ENCODE peak calls at places on chromosomes 2 and 18, in six cellular contexts. C, X, V, E, S and Y are unnamed samples.
A peak's percentile ranks its signal among the peaks of the same experiment; 100 is the strongest.

GRCh38 chr2:220948579-220948978 is 623.5 kb downstream of the EPHA4 start:
- DNase-seq in C (no peak), X (no peak), V (no peak), E (no peak), S (no peak), Y (no peak)

GRCh38 chr2:20092226-20092900 is 40.9 kb upstream of the LAPTM4A start:
- DNase-seq in C (no peak), X (no peak), V (no peak), E (no peak), S (no peak), Y (no peak)

GRCh38 chr2:172813314-172813888 is 77.8 kb downstream of the RAPGEF4 start:
- DNase-seq in C (no peak), X (peak; percentile 54), V (no peak), E (no peak), S (peak; percentile 30), Y (no peak)

GRCh38 chr18:78566065-78566464 is 413.6 kb upstream of the SALL3 start:
- DNase-seq in C (no peak), X (no peak), V (no peak), E (no peak), S (no peak), Y (no peak)

GRCh38 chr2:7792031-7792651 is 874.9 kb downstream of the RNF144A start:
- DNase-seq in C (no peak), X (no peak), V (no peak), E (no peak), S (peak; percentile 86), Y (no peak)

GRCh38 chr2:236731767-236732580 is 162.3 kb downstream of the ACKR3 start:
- DNase-seq in C (no peak), X (peak; percentile 67), V (peak; percentile 23), E (no peak), S (peak; percentile 31), Y (peak; percentile 25)

GRCh38 chr2:4693266-4693665 is 989.9 kb downstream of the DCDC2C start:
- DNase-seq in C (no peak), X (peak; percentile 15), V (peak; percentile 76), E (no peak), S (no peak), Y (no peak)

GRCh38 chr2:224754129-224754528 is 38.0 kb upstream of the CCDC195 start:
- DNase-seq in C (no peak), X (peak; percentile 90), V (no peak), E (no peak), S (no peak), Y (peak; percentile 48)

GRCh38 chr2:51971136-51971535 is 939.2 kb upstream of the NRXN1 start:
- DNase-seq in C (no peak), X (peak; percentile 41), V (no peak), E (no peak), S (no peak), Y (peak; percentile 4)

GRCh38 chr18:49898421-49898820 is 85.1 kb upstream of the ACAA2 start:
- DNase-seq in C (peak; percentile 92), X (peak; percentile 76), V (peak; percentile 66), E (peak; percentile 47), S (peak; percentile 67), Y (peak; percentile 57)

GRCh38 chr2:120691410-120691809 is 44.3 kb upstream of the GLI2 start:
- DNase-seq in C (no peak), X (no peak), V (no peak), E (no peak), S (no peak), Y (no peak)

GRCh38 chr2:231576465-231576864 is 16.2 kb upstream of the TEX44 start:
- DNase-seq in C (no peak), X (no peak), V (no peak), E (no peak), S (no peak), Y (no peak)

GRCh38 chr2:198374375-198375072 is 570.1 kb downstream of the PLCL1 start:
- DNase-seq in C (peak; percentile 29), X (peak; percentile 87), V (peak; percentile 48), E (peak; percentile 82), S (peak; percentile 48), Y (peak; percentile 44)

GRCh38 chr2:23426284-23426905 is 41.4 kb downstream of the KLHL29 start:
- DNase-seq in C (no peak), X (peak; percentile 88), V (no peak), E (no peak), S (no peak), Y (peak; percentile 74)

GRCh38 chr2:43576983-43577892 is 18.6 kb downstream of the THADA start:
- DNase-seq in C (peak; percentile 37), X (peak; percentile 84), V (peak; percentile 14), E (peak; percentile 65), S (peak; percentile 50), Y (peak; percentile 74)

GRCh38 chr2:183995632-183996031 is 602.7 kb upstream of the ZNF804A start:
- DNase-seq in C (no peak), X (no peak), V (peak; percentile 22), E (no peak), S (peak; percentile 63), Y (peak; percentile 79)

GRCh38 chr2:4053769-4054493 is 350.6 kb downstream of the DCDC2C start:
- DNase-seq in C (no peak), X (peak; percentile 4), V (peak; percentile 28), E (no peak), S (no peak), Y (no peak)

GRCh38 chr2:80863166-80863714 is 558.7 kb upstream of the LRRTM1 start:
- DNase-seq in C (no peak), X (no peak), V (no peak), E (peak; percentile 57), S (no peak), Y (no peak)

GRCh38 chr18:26003391-26003790 is 87.0 kb downstream of the SS18 start:
- DNase-seq in C (no peak), X (no peak), V (peak; percentile 12), E (no peak), S (peak; percentile 28), Y (no peak)

GRCh38 chr2:21676676-21677075 is 552.9 kb downstream of the TDRD15 start:
- DNase-seq in C (no peak), X (no peak), V (peak; percentile 57), E (no peak), S (no peak), Y (no peak)

GRCh38 chr2:73911548-73912208 is 15.0 kb upstream of the DGUOK start:
- DNase-seq in C (no peak), X (no peak), V (no peak), E (no peak), S (no peak), Y (no peak)

GRCh38 chr2:217994776-217995274 is 8.0 kb downstream of the TNS1 start:
- DNase-seq in C (no peak), X (peak; percentile 70), V (peak; percentile 90), E (no peak), S (peak; percentile 82), Y (peak; percentile 87)

GRCh38 chr18:33540392-33540791 is 37.6 kb upstream of the ASXL3 start:
- DNase-seq in C (no peak), X (no peak), V (no peak), E (peak; percentile 17), S (no peak), Y (no peak)

GRCh38 chr2:73295751-73296400 is 2.5 kb upstream of the EGR4 start:
- DNase-seq in C (no peak), X (no peak), V (peak; percentile 55), E (no peak), S (no peak), Y (no peak)

GRCh38 chr2:23505218-23505983 is 120.4 kb downstream of the KLHL29 start:
- DNase-seq in C (no peak), X (no peak), V (no peak), E (no peak), S (no peak), Y (no peak)

GRCh38 chr2:174198846-174199564 is 49.3 kb downstream of the OLA1 start:
- DNase-seq in C (no peak), X (no peak), V (no peak), E (no peak), S (no peak), Y (peak; percentile 36)

GRCh38 chr18:32378705-32379104 is 92.0 kb downstream of the GAREM1 start:
- DNase-seq in C (no peak), X (peak; percentile 69), V (no peak), E (no peak), S (peak; percentile 84), Y (peak; percentile 44)